ENCODE peak calls at places on chromosome 6, in six cellular contexts. A is breast epithelium, E is PC-9, D is lower lobe of right lung, T is K562, C is Peyer's patch. G is an unnamed sample.

GRCh38 chr6:36625161-36625919 is 31.2 kb downstream of the SRSF3 start:
- DNase-seq in A (no peak), E (no peak), D (no peak), T (no peak), C (no peak), G (no peak)

GRCh38 chr6:140105857-140106256 is 731.4 kb upstream of the CITED2 start:
- DNase-seq in A (no peak), E (no peak), D (no peak), T (peak; percentile 54), C (no peak), G (no peak)

GRCh38 chr6:170178561-170179477 is 112.1 kb downstream of the DLL1 start:
- DNase-seq in A (no peak), E (no peak), D (peak; percentile 59), T (no peak), C (no peak), G (peak; percentile 82)

GRCh38 chr6:126721581-126722145 is 381.7 kb downstream of the CENPW start:
- DNase-seq in A (no peak), E (peak; percentile 23), D (no peak), T (no peak), C (no peak), G (no peak)

GRCh38 chr6:3231213-3232016 is 4.0 kb upstream of the TUBB2B start:
- DNase-seq in A (no peak), E (peak; percentile 16), D (peak; percentile 69), T (no peak), C (peak; percentile 19), G (peak; percentile 41)

GRCh38 chr6:118535176-118535844 is 12.8 kb upstream of the PLN start:
- DNase-seq in A (no peak), E (no peak), D (no peak), T (no peak), C (no peak), G (no peak)

GRCh38 chr6:129517288-129517687 is 192.7 kb downstream of the ARHGAP18 start:
- DNase-seq in A (no peak), E (no peak), D (no peak), T (no peak), C (no peak), G (no peak)

GRCh38 chr6:158631678-158632537 is 12.6 kb downstream of the DYNLT1 start:
- DNase-seq in A (no peak), E (peak; percentile 65), D (no peak), T (peak; percentile 87), C (no peak), G (peak; percentile 91)

GRCh38 chr6:156779206-156780116 is 2.3 kb downstream of the ARID1B start:
- DNase-seq in A (no peak), E (peak; percentile 18), D (peak; percentile 68), T (peak; percentile 73), C (peak; percentile 44), G (peak; percentile 61)

GRCh38 chr6:37830225-37830624 is 10.7 kb downstream of the ZFAND3 start:
- DNase-seq in A (no peak), E (no peak), D (no peak), T (no peak), C (no peak), G (no peak)

DNA sequence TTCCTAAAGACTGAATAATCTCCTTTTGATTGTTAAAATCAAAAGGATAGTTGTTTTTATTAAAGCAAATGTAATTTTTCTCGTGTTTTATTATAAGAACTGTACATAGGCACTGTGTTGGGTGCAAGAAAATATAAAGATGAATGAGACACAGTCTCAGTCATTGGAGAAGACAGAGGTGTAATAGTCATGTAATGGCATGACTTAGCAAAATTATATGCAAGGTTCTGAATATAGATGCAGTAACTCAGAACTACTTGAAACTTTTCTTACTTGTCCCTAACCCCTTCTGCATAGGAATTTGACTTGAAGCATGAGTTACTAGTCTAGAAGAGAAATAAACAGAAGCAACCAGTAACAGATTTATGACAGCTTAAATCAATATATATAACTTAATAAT is 14.9 kb downstream of the WTAP start:
- DNase-seq in A (no peak), E (no peak), D (no peak), T (no peak), C (no peak), G (no peak)
- H3K27ac ChIP-seq in A (no peak overlapping the region), E (peak overlapping the region; percentile 31), D (no peak overlapping the region), T (no peak overlapping the region), C (no peak overlapping the region), G (peak overlapping the region; percentile 38)

GRCh38 chr6:132153221-132153896 is 202.2 kb upstream of the CCN2 start:
- DNase-seq in A (no peak), E (no peak), D (no peak), T (no peak), C (no peak), G (no peak)
- H3K4me3 ChIP-seq in A (no peak overlapping the region), E (no peak overlapping the region), D (no peak overlapping the region), T (no peak overlapping the region), C (no peak overlapping the region), G (no peak overlapping the region)

DNA sequence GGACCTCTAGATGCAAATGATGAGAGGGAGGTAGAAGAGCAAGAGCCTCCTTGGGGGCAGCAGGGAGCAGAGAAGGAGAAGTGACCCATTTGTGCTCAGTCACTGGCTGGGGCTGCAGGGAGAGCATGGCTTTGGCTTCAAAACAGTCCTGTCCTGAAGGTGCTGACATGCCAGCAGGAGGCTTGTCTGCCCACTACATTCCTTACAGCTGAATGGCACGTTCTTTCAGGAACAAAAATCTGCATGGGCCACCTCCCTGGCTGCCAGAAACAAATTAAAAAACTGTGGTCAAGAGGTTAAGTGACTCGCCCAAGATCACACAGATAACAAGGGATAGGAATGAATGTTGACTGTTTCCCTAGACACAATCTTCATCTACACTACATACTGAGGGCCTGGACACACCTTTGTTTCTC is 188.8 kb downstream of the HIVEP2 start:
- DNase-seq in A (no peak), E (peak; percentile 86), D (no peak), T (no peak), C (no peak), G (no peak)
- H3K27ac ChIP-seq in A (no peak overlapping the region), E (peak overlapping the region; percentile 54), D (no peak overlapping the region), T (no peak overlapping the region), C (no peak overlapping the region), G (no peak overlapping the region)

DNA sequence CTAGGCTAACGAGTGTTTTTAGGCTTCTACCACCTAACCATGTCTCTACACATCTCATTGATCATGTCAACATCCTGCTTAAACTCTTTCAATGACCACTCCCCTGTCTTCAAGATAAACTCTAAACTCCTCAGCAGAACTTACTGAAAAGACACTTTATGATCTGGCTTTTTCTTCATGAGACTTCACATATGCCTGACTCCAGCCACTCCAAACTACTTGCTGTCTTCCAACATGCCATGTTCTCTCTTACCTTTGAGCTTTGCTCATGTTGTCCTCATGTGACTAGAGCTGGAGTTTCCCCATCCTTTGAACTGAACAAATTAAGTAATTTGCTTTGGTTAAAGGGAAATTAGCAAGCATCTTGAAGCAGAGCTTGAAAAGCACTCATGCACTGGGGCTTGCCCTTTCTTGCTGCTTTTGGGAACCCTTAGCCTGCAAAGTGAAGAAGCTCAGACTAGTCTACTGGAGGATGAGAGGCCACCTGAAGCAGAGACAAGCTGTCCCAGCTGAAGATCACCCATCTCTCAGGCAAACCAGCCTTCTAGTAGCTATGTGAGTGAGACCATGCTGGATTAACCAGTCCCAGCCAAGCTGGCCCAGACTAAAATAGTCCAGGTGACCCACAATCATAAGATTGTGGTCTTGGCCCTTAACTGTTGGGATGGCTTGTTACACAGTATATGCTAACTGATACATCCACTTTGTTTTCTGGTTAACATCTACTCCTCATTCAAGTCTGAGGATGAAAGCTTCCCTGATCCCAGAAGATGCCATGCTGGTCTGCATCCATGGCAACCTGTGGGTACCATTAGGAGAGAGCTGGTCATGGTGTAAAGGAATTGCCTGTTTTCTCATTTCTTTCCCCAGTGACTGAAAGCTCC is 235.8 kb downstream of the GMPR start:
- DNase-seq in A (no peak), E (no peak), D (no peak), T (no peak), C (no peak), G (no peak)
- H3K4me3 ChIP-seq in A (no peak overlapping the region), E (no peak overlapping the region), D (no peak overlapping the region), T (no peak overlapping the region), C (no peak overlapping the region), G (no peak overlapping the region)

DNA sequence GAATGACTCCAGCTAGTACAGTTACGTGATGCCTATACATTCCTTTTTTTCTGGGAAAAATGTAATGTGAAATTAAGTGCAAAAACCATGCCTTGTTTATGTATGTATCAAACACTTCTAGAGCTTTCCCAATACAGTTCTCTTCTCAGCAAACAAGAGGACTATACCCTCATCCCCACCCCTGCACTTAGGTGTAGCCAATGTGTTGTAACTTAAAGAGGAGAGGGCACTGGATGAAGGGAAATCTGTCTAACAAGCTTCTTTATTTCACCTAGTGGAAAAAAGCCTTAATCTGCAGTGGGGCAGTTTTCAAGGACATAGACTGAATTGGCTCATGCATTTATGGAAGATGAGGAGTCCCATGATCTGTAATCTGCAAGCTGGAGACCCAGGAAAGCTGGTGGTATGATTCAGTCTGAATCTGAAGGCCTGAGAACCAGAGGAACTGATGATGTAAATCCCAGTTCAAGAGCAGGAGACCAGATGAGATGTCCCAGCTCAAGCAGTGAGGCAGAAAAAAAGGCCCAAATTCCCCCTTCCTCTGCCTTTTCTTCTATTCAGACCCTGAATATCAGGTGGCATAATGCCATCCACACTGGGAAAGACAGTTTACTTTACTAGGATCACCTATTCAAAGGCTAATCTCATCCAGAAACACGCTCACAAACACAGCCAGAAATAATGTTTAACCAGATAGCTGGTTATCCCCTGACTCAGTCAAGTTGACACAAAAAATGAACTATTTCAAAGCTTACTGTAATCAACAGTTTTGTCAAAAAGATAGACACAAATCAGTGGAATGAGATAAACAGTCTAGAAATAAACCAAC is 25.8 kb upstream of the SLC17A3 start:
- DNase-seq in A (no peak), E (no peak), D (no peak), T (no peak), C (no peak), G (no peak)
- H3K27ac ChIP-seq in A (no peak overlapping the region), E (no peak overlapping the region), D (no peak overlapping the region), T (no peak overlapping the region), C (no peak overlapping the region), G (no peak overlapping the region)

GRCh38 chr6:30781362-30781696 is 37.0 kb upstream of the IER3 start:
- DNase-seq in A (no peak), E (no peak), D (no peak), T (no peak), C (no peak), G (no peak)
- H3K4me3 ChIP-seq in A (no peak overlapping the region), E (peak overlapping the region; percentile 17), D (peak overlapping the region; percentile 1), T (no peak overlapping the region), C (no peak overlapping the region), G (peak overlapping the region; percentile 23)

GRCh38 chr6:34684364-34684763 is 12.2 kb downstream of the ILRUN start:
- DNase-seq in A (no peak), E (no peak), D (no peak), T (no peak), C (no peak), G (no peak)
- H3K27ac ChIP-seq in A (no peak overlapping the region), E (peak overlapping the region; percentile 23), D (no peak overlapping the region), T (peak overlapping the region; percentile 1), C (no peak overlapping the region), G (no peak overlapping the region)

GRCh38 chr6:117265425-117266266 is at the start of gene VGLL2:
- DNase-seq in A (no peak), E (no peak), D (peak; percentile 54), T (no peak), C (no peak), G (peak; percentile 78)
- H3K4me3 ChIP-seq in A (peak within 1 kb of the TSS; percentile 45), E (no peak within 1 kb of the TSS), D (peak within 1 kb of the TSS; percentile 46), T (no peak within 1 kb of the TSS), C (no peak within 1 kb of the TSS), G (peak within 1 kb of the TSS; percentile 69)

G was measured in gastrocnemius medialis.